ENCODE peak calls at places on chromosomes 7 and 10, in eight cellular contexts. Y, S, F, K, R, D, H and V are unnamed samples.

GRCh38 chr7:28722684-28723083 is 235.4 kb downstream of the TRIL start:
- DNase-seq in Y (no peak), S (no peak), F (no peak), K (no peak), R (no peak), D (no peak), H (no peak), V (no peak)

GRCh38 chr10:124899151-124899550 is 42.8 kb upstream of the ZRANB1 start:
- DNase-seq in Y (no peak), S (peak; percentile 50), F (no peak), K (no peak), R (no peak), D (no peak), H (no peak), V (no peak)

GRCh38 chr7:155979994-155980393 is 167.7 kb upstream of the SHH start:
- DNase-seq in Y (no peak), S (peak; percentile 33), F (no peak), K (no peak), R (no peak), D (no peak), H (no peak), V (no peak)

GRCh38 chr10:75408911-75409885 is 7.6 kb upstream of the ZNF503 start:
- DNase-seq in Y (peak; percentile 87), S (peak; percentile 91), F (peak; percentile 78), K (no peak), R (peak; percentile 90), D (no peak), H (no peak), V (no peak)

GRCh38 chr10:122931088-122931958 is 20.9 kb downstream of the FAM24A start:
- DNase-seq in Y (no peak), S (no peak), F (no peak), K (no peak), R (no peak), D (no peak), H (no peak), V (no peak)

GRCh38 chr7:105654994-105655900 is 74.0 kb upstream of the EFCAB10 start:
- DNase-seq in Y (no peak), S (no peak), F (no peak), K (no peak), R (peak; percentile 69), D (no peak), H (no peak), V (no peak)

GRCh38 chr7:101386558-101387199 is 24.0 kb downstream of the COL26A1 start:
- DNase-seq in Y (no peak), S (no peak), F (peak; percentile 25), K (no peak), R (peak; percentile 40), D (no peak), H (no peak), V (no peak)

GRCh38 chr7:70590126-70590854 is 541.7 kb upstream of the GALNT17 start:
- DNase-seq in Y (no peak), S (no peak), F (no peak), K (no peak), R (peak; percentile 27), D (no peak), H (no peak), V (no peak)

GRCh38 chr7:132577206-132578049 is 1.2 kb upstream of the PLXNA4 start:
- DNase-seq in Y (peak; percentile 5), S (peak; percentile 90), F (peak; percentile 71), K (no peak), R (peak; percentile 83), D (no peak), H (no peak), V (no peak)

GRCh38 chr7:101118856-101119255 is 8.0 kb upstream of the SERPINE1 start:
- DNase-seq in Y (no peak), S (no peak), F (no peak), K (no peak), R (no peak), D (no peak), H (no peak), V (no peak)

GRCh38 chr10:84525120-84525806 is 196.9 kb downstream of the CCSER2 start:
- DNase-seq in Y (no peak), S (no peak), F (no peak), K (no peak), R (no peak), D (no peak), H (no peak), V (no peak)

GRCh38 chr7:90605055-90605454 is 8.9 kb downstream of the CDK14 start:
- DNase-seq in Y (no peak), S (no peak), F (peak; percentile 15), K (no peak), R (no peak), D (no peak), H (no peak), V (no peak)

GRCh38 chr7:21128418-21128817 is 299.5 kb upstream of the SP4 start:
- DNase-seq in Y (peak; percentile 20), S (no peak), F (no peak), K (no peak), R (peak; percentile 19), D (no peak), H (no peak), V (no peak)

GRCh38 chr10:86969421-86970041 is 1.2 kb downstream of the ADIRF start:
- DNase-seq in Y (peak; percentile 85), S (peak; percentile 75), F (peak; percentile 38), K (no peak), R (peak; percentile 18), D (no peak), H (no peak), V (no peak)
- H3K27ac ChIP-seq in Y (peak overlapping the region; percentile 100), S (peak overlapping the region; percentile 87), F (peak overlapping the region; percentile 92), K (no peak overlapping the region), R (peak overlapping the region; percentile 91), D (no peak overlapping the region), H (no peak overlapping the region), V (peak overlapping the region; percentile 95)

DNA sequence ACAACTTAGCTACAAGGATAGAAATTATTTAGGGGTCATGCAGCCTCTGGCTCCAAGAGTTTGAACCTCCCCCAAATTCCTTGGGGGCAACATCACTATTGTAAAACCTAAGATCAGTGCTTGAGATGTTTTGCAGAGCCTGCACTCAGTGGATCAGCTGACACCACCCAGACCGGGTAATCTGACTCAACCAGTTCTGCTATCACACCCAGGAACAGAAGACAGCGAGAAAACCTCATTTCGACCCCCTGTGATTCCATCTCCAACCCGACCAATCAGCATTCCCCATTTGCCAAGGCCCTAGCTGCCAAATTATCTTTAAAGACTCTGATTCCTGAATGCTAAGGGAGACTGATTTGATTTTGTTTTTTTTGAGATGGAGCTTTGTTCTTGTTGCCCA is 5.2 kb downstream of the TACR2 start:
- DNase-seq in Y (no peak), S (no peak), F (no peak), K (no peak), R (no peak), D (no peak), H (no peak), V (no peak)
- H3K27ac ChIP-seq in Y (no peak overlapping the region), S (no peak overlapping the region), F (no peak overlapping the region), K (no peak overlapping the region), R (peak overlapping the region; percentile 69), D (no peak overlapping the region), H (no peak overlapping the region), V (no peak overlapping the region)

GRCh38 chr10:87865201-87866025 is 2.0 kb downstream of the PTEN start:
- DNase-seq in Y (no peak), S (no peak), F (no peak), K (no peak), R (no peak), D (no peak), H (no peak), V (no peak)

GRCh38 chr10:87868277-87868676 is 4.9 kb downstream of the PTEN start:
- DNase-seq in Y (no peak), S (no peak), F (no peak), K (no peak), R (no peak), D (no peak), H (no peak), V (no peak)

GRCh38 chr10:87870154-87870553 is 6.7 kb downstream of the PTEN start:
- DNase-seq in Y (no peak), S (no peak), F (no peak), K (no peak), R (no peak), D (no peak), H (no peak), V (no peak)

GRCh38 chr10:87866575-87866974 is 3.1 kb downstream of the PTEN start:
- DNase-seq in Y (no peak), S (no peak), F (no peak), K (no peak), R (no peak), D (no peak), H (no peak), V (no peak)

DNA sequence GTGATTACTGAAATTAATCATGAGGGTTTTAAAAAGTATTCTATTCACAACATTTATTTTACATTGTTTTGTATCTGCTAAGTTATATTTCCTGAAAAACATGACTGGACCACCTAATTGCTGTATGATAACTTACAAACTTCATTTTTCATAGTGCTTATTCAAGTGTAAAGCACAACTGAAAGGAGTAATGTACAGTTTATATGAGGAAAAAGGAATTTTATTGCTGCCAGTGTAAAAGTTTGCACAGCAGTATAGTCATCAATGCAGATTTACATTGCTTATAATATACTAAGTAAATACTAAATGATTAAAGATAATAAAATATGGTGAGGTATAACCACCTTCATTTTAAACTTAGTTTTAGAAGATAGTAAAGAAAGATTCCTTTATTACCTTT is 4.0 kb downstream of the PTEN start:
- DNase-seq in Y (no peak), S (no peak), F (no peak), K (no peak), R (no peak), D (no peak), H (no peak), V (no peak)
- H3K27ac ChIP-seq in Y (no peak overlapping the region), S (no peak overlapping the region), F (peak overlapping the region; percentile 94), K (no peak overlapping the region), R (peak overlapping the region; percentile 98), D (peak overlapping the region; percentile 90), H (no peak overlapping the region), V (no peak overlapping the region)

GRCh38 chr10:74290703-74291102 is 139.7 kb downstream of the ADK start:
- DNase-seq in Y (no peak), S (no peak), F (no peak), K (no peak), R (no peak), D (no peak), H (no peak), V (no peak)

GRCh38 chr10:74289172-74289571 is 138.2 kb downstream of the ADK start:
- DNase-seq in Y (no peak), S (no peak), F (no peak), K (no peak), R (no peak), D (no peak), H (no peak), V (no peak)

GRCh38 chr10:74293686-74294365 is 142.8 kb downstream of the ADK start:
- DNase-seq in Y (peak; percentile 77), S (no peak), F (no peak), K (no peak), R (peak; percentile 53), D (no peak), H (no peak), V (no peak)

GRCh38 chr10:74292871-74293427 is 141.9 kb downstream of the ADK start:
- DNase-seq in Y (no peak), S (no peak), F (no peak), K (no peak), R (no peak), D (no peak), H (no peak), V (peak; percentile 10)

GRCh38 chr10:74289956-74290355 is 138.9 kb downstream of the ADK start:
- DNase-seq in Y (no peak), S (no peak), F (no peak), K (no peak), R (no peak), D (no peak), H (no peak), V (no peak)
- H3K27ac ChIP-seq in Y (no peak overlapping the region), S (peak overlapping the region; percentile 80), F (no peak overlapping the region), K (no peak overlapping the region), R (no peak overlapping the region), D (no peak overlapping the region), H (no peak overlapping the region), V (no peak overlapping the region)